ENCODE peak calls at places on chromosome 6, in four cellular contexts. One of them, this sample, is unnamed.

GRCh38 chr6:117169060-117169635 is 96.2 kb upstream of the VGLL2 start:
- DNase-seq in left lung: no peak
- DNase-seq in GM10248: no peak
- DNase-seq in mesothelial cell of epicardium: no peak
- DNase-seq in this sample: no peak

GRCh38 chr6:111997863-111998191 is 56.1 kb upstream of the CCN6 start:
- DNase-seq in GM10248: no peak
- DNase-seq in left lung: no peak
- DNase-seq in mesothelial cell of epicardium: no peak
- DNase-seq in this sample: no peak

GRCh38 chr6:168301648-168302398 is 17.8 kb downstream of the DACT2 start:
- DNase-seq in GM10248: no peak
- DNase-seq in left lung: no peak
- DNase-seq in mesothelial cell of epicardium: peak
- DNase-seq in this sample: no peak

GRCh38 chr6:26172496-26172958 is 85.3 kb downstream of the HFE start:
- DNase-seq in mesothelial cell of epicardium: no peak
- DNase-seq in left lung: no peak
- DNase-seq in GM10248: no peak
- DNase-seq in this sample: no peak

GRCh38 chr6:153301602-153302001 is 170.5 kb upstream of the RGS17 start:
- DNase-seq in left lung: no peak
- DNase-seq in GM10248: no peak
- DNase-seq in mesothelial cell of epicardium: no peak
- DNase-seq in this sample: no peak

GRCh38 chr6:39256294-39256693 is 27.0 kb upstream of the KCNK5 start:
- DNase-seq in left lung: no peak
- DNase-seq in mesothelial cell of epicardium: no peak
- DNase-seq in GM10248: no peak
- DNase-seq in this sample: no peak

GRCh38 chr6:135577059-135577538 is 79.6 kb upstream of the AHI1 start:
- DNase-seq in GM10248: peak
- DNase-seq in mesothelial cell of epicardium: no peak
- DNase-seq in left lung: no peak
- DNase-seq in this sample: no peak

GRCh38 chr6:145727817-145728388 is 7.4 kb downstream of the EPM2A start:
- DNase-seq in mesothelial cell of epicardium: no peak
- DNase-seq in GM10248: no peak
- DNase-seq in left lung: no peak
- DNase-seq in this sample: no peak

GRCh38 chr6:70391513-70391912 is 21.8 kb upstream of the FAM135A start:
- DNase-seq in GM10248: no peak
- DNase-seq in mesothelial cell of epicardium: no peak
- DNase-seq in left lung: no peak
- DNase-seq in this sample: no peak

GRCh38 chr6:138357928-138358327 is 19.8 kb upstream of the SMIM28 start:
- DNase-seq in GM10248: no peak
- DNase-seq in mesothelial cell of epicardium: no peak
- DNase-seq in left lung: no peak
- DNase-seq in this sample: no peak

GRCh38 chr6:156163311-156163710 is 613.9 kb upstream of the ARID1B start:
- DNase-seq in left lung: no peak
- DNase-seq in GM10248: no peak
- DNase-seq in mesothelial cell of epicardium: no peak
- DNase-seq in this sample: no peak

GRCh38 chr6:31763617-31763940 is 1.1 kb downstream of the SAPCD1 start:
- DNase-seq in GM10248: no peak
- DNase-seq in mesothelial cell of epicardium: no peak
- DNase-seq in left lung: no peak
- DNase-seq in this sample: no peak

GRCh38 chr6:69865126-69865525 is 1.2 kb upstream of the COL19A1 start:
- DNase-seq in left lung: no peak
- DNase-seq in mesothelial cell of epicardium: no peak
- DNase-seq in GM10248: no peak
- DNase-seq in this sample: no peak

GRCh38 chr6:157644043-157644810 is 178.8 kb upstream of the SNX9 start:
- DNase-seq in mesothelial cell of epicardium: no peak
- DNase-seq in left lung: no peak
- DNase-seq in GM10248: no peak
- DNase-seq in this sample: no peak

GRCh38 chr6:43096451-43097097 is 20.5 kb downstream of the PTK7 start:
- DNase-seq in GM10248: no peak
- DNase-seq in left lung: peak
- DNase-seq in mesothelial cell of epicardium: no peak
- DNase-seq in this sample: no peak

GRCh38 chr6:34383171-34383631 is 9.3 kb downstream of the NUDT3 start:
- DNase-seq in GM10248: no peak
- DNase-seq in left lung: no peak
- DNase-seq in mesothelial cell of epicardium: no peak
- DNase-seq in this sample: no peak

GRCh38 chr6:128870751-128871150 is 12.2 kb upstream of the LAMA2 start:
- DNase-seq in left lung: no peak
- DNase-seq in mesothelial cell of epicardium: no peak
- DNase-seq in GM10248: no peak
- DNase-seq in this sample: no peak

GRCh38 chr6:14661188-14661587 is 543.6 kb downstream of the CD83 start:
- DNase-seq in left lung: no peak
- DNase-seq in GM10248: peak
- DNase-seq in mesothelial cell of epicardium: no peak
- DNase-seq in this sample: no peak

GRCh38 chr6:55916188-55916587 is 40.8 kb upstream of the BMP5 start:
- DNase-seq in left lung: no peak
- DNase-seq in GM10248: no peak
- DNase-seq in mesothelial cell of epicardium: no peak
- DNase-seq in this sample: no peak

GRCh38 chr6:141587482-141588266 is 545.1 kb upstream of the GJE1 start:
- DNase-seq in mesothelial cell of epicardium: no peak
- DNase-seq in GM10248: no peak
- DNase-seq in left lung: no peak
- DNase-seq in this sample: no peak

GRCh38 chr6:147117009-147117408 is 87.2 kb upstream of the STXBP5 start:
- DNase-seq in mesothelial cell of epicardium: no peak
- DNase-seq in left lung: no peak
- DNase-seq in GM10248: no peak
- DNase-seq in this sample: no peak

GRCh38 chr6:168607272-168608112 is 166.5 kb downstream of the SMOC2 start:
- DNase-seq in left lung: peak
- DNase-seq in mesothelial cell of epicardium: no peak
- DNase-seq in GM10248: no peak
- DNase-seq in this sample: no peak

GRCh38 chr6:11525468-11526155 is 11.9 kb upstream of the TMEM170B start:
- DNase-seq in GM10248: no peak
- DNase-seq in mesothelial cell of epicardium: no peak
- DNase-seq in left lung: peak
- DNase-seq in this sample: no peak

GRCh38 chr6:117548797-117549301 is 53.5 kb downstream of the GOPC start:
- DNase-seq in left lung: no peak
- DNase-seq in mesothelial cell of epicardium: no peak
- DNase-seq in GM10248: no peak
- DNase-seq in this sample: no peak

GRCh38 chr6:26315274-26315673 is 49.7 kb upstream of the BTN3A2 start:
- DNase-seq in left lung: no peak
- DNase-seq in mesothelial cell of epicardium: no peak
- DNase-seq in GM10248: no peak
- DNase-seq in this sample: no peak

GRCh38 chr6:43627008-43627825 is 1.8 kb downstream of the GTPBP2 start:
- DNase-seq in mesothelial cell of epicardium: no peak
- DNase-seq in left lung: peak
- DNase-seq in GM10248: no peak
- DNase-seq in this sample: peak

GRCh38 chr6:42436825-42437224 is 14.9 kb downstream of the TRERF1 start:
- DNase-seq in left lung: no peak
- DNase-seq in GM10248: no peak
- DNase-seq in mesothelial cell of epicardium: no peak
- DNase-seq in this sample: no peak

GRCh38 chr6:143337201-143337949 is 113.1 kb downstream of the ADAT2 start:
- DNase-seq in left lung: peak
- DNase-seq in mesothelial cell of epicardium: peak
- DNase-seq in GM10248: peak
- DNase-seq in this sample: no peak

GRCh38 chr6:39421383-39422225 is 99.1 kb upstream of the KCNK16 start:
- DNase-seq in GM10248: no peak
- DNase-seq in mesothelial cell of epicardium: no peak
- DNase-seq in left lung: no peak
- DNase-seq in this sample: no peak

GRCh38 chr6:95690328-95690727 is 113.0 kb downstream of the MANEA start:
- DNase-seq in mesothelial cell of epicardium: no peak
- DNase-seq in left lung: no peak
- DNase-seq in GM10248: no peak
- DNase-seq in this sample: no peak

GRCh38 chr6:86938814-86939213 is 1.5 kb downstream of the HTR1E start:
- DNase-seq in left lung: no peak
- DNase-seq in mesothelial cell of epicardium: no peak
- DNase-seq in GM10248: no peak
- DNase-seq in this sample: no peak

GRCh38 chr6:142857609-142858195 is 87.3 kb downstream of the HIVEP2 start:
- DNase-seq in GM10248: peak
- DNase-seq in left lung: no peak
- DNase-seq in mesothelial cell of epicardium: no peak
- DNase-seq in this sample: no peak

GRCh38 chr6:89412071-89413005 is at the start of gene RRAGD:
- DNase-seq in left lung: peak
- DNase-seq in mesothelial cell of epicardium: peak
- DNase-seq in GM10248: peak
- DNase-seq in this sample: no peak
- TF ChIP-seq CTCF in left lung: no peak
- TF ChIP-seq CTCF in mesothelial cell of epicardium: no peak
- TF ChIP-seq CTCF in GM10248: no peak
- TF ChIP-seq CTCF in this sample: no peak

DNA sequence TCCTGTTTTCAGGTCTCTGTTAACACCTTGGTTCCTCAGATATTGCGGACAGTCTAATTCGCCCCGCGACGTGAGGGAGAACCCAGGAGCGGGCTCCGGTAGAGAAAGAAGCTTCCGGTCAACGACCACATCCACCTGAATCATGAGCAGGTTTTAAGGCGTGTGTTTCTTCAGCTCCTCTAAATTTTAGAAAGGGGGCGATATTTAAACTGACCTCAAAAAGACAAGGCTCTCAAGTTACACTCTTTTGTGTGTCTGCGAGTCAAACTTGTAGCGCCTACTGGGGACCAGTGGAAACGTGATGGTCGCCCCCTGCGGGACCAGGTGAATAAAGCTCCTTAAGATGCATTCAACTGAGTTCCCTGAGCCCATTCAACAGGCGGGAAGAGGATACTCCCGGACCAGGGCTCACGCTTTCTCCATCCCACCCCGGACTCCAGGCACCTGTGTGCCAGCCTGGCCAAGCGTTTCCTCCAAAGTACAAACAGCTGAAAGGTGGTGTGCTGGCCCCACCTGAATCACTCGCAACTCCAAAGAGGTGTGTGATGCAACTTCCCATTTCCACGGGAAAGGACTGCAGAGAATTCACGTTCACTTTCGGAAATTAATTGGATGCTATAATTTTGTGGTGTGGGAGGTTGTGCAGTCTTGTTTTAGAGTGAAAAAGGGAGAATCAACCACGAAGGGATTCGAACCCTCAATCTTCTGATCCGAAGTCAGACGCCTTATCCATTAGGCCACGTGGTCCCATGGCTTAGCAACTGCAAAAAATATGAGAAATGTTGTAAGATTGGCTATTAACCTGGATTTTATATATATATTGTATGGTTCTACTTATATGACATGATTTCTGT is 17.0 kb downstream of the GPX5 start:
- DNase-seq in left lung: peak
- DNase-seq in mesothelial cell of epicardium: peak
- DNase-seq in GM10248: peak
- DNase-seq in this sample: no peak
- TF ChIP-seq CTCF in left lung: no peak
- TF ChIP-seq CTCF in mesothelial cell of epicardium: peak
- TF ChIP-seq CTCF in GM10248: peak
- TF ChIP-seq CTCF in this sample: no peak

GRCh38 chr6:134446228-134446848 is 128.4 kb upstream of the SGK1 start:
- DNase-seq in GM10248: no peak
- DNase-seq in left lung: no peak
- DNase-seq in mesothelial cell of epicardium: no peak
- DNase-seq in this sample: no peak
- TF ChIP-seq CTCF in GM10248: no peak
- TF ChIP-seq CTCF in left lung: no peak
- TF ChIP-seq CTCF in mesothelial cell of epicardium: no peak
- TF ChIP-seq CTCF in this sample: no peak

DNA sequence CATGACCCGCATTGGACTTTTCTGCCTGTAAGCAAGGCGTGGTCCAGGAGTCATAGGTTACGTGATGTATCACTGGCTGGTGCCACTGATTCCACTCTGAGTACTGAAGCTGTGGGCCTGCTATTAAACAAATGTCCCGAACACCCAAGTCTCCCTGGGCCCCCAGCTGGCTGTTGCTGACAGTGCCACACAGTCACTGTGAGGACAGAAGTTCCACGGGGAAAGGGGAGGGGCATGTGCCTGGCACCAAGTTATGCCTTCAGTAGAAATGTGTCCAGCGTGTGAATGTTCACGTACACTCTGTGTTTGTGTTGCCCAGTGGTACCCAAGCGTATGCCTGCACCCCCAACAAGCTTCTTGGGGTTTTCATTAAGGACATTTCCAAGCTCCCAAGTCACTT is 171.4 kb upstream of the QKI start:
- DNase-seq in GM10248: no peak
- DNase-seq in mesothelial cell of epicardium: no peak
- DNase-seq in left lung: no peak
- DNase-seq in this sample: no peak
- TF ChIP-seq CTCF in GM10248: no peak
- TF ChIP-seq CTCF in mesothelial cell of epicardium: no peak
- TF ChIP-seq CTCF in left lung: no peak
- TF ChIP-seq CTCF in this sample: no peak

GRCh38 chr6:132209351-132209750 is 191.9 kb downstream of the MOXD1 start:
- DNase-seq in left lung: no peak
- DNase-seq in GM10248: no peak
- DNase-seq in mesothelial cell of epicardium: no peak
- DNase-seq in this sample: no peak

GRCh38 chr6:132202569-132202968 is 198.7 kb downstream of the MOXD1 start:
- DNase-seq in GM10248: no peak
- DNase-seq in mesothelial cell of epicardium: no peak
- DNase-seq in left lung: no peak
- DNase-seq in this sample: no peak

GRCh38 chr6:132207991-132208390 is 193.3 kb downstream of the MOXD1 start:
- DNase-seq in GM10248: no peak
- DNase-seq in left lung: no peak
- DNase-seq in mesothelial cell of epicardium: no peak
- DNase-seq in this sample: no peak

GRCh38 chr6:132204606-132205005 is 196.7 kb downstream of the MOXD1 start:
- DNase-seq in left lung: no peak
- DNase-seq in GM10248: no peak
- DNase-seq in mesothelial cell of epicardium: no peak
- DNase-seq in this sample: no peak

GRCh38 chr6:132205946-132206345 is 195.3 kb downstream of the MOXD1 start:
- DNase-seq in left lung: no peak
- DNase-seq in mesothelial cell of epicardium: no peak
- DNase-seq in GM10248: no peak
- DNase-seq in this sample: no peak
- TF ChIP-seq CTCF in left lung: no peak
- TF ChIP-seq CTCF in mesothelial cell of epicardium: no peak
- TF ChIP-seq CTCF in GM10248: no peak
- TF ChIP-seq CTCF in this sample: no peak

GRCh38 chr6:164099535-164099982 is 685.0 kb downstream of the QKI start:
- DNase-seq in mesothelial cell of epicardium: no peak
- DNase-seq in left lung: no peak
- DNase-seq in GM10248: no peak
- DNase-seq in this sample: no peak
- TF ChIP-seq CTCF in mesothelial cell of epicardium: no peak
- TF ChIP-seq CTCF in left lung: no peak
- TF ChIP-seq CTCF in GM10248: no peak
- TF ChIP-seq CTCF in this sample: no peak